ENCODE peak calls at places on chromosome 16, in ten cellular contexts. H is SK-N-MC; S is WTC11; C is HEK293T; R is brain microvascular endothelial cell; V is sciatic nerve; N is activated effector memory CD4-positive, alpha-beta T cell treated with Interleukin-2 at 50 U/mL for 16 hours; T is stimulated activated CD4-positive, alpha-beta T cell treated with anti-CD3 and anti-CD28 coated beads, Interleukin-15, amount 100 ng/mL, for 1 hour; P is cardiac fibroblast; Y is NCI-H1092 treated with DMSO at 0.1 percent for 48 hours. K is an unnamed sample.

GRCh38 chr16:14564881-14565687 is 65.0 kb downstream of the PARN start:
- DNase-seq in H (peak), S (no peak), C (no peak), R (no peak), V (no peak), N (no peak), T (no peak), P (peak), Y (peak), K (peak)

GRCh38 chr16:3004781-3005284 is 7.9 kb upstream of the CLDN9 start:
- DNase-seq in H (no peak), S (peak), C (no peak), R (no peak), V (no peak), N (no peak), T (no peak), P (no peak), Y (peak), K (no peak)

GRCh38 chr16:31225193-31225592 is 8.3 kb upstream of the PYDC1 start:
- DNase-seq in H (no peak), S (no peak), C (peak), R (no peak), V (no peak), N (no peak), T (no peak), P (no peak), Y (no peak), K (no peak)

GRCh38 chr16:59339871-59340270 is 605.8 kb upstream of the GOT2 start:
- DNase-seq in H (no peak), S (no peak), C (no peak), R (no peak), V (no peak), N (no peak), T (no peak), P (no peak), Y (no peak), K (no peak)

GRCh38 chr16:89048087-89048729 is 45.4 kb upstream of the ACSF3 start:
- DNase-seq in H (no peak), S (no peak), C (no peak), R (no peak), V (no peak), N (no peak), T (no peak), P (no peak), Y (no peak), K (no peak)

GRCh38 chr16:80347900-80348299 is 192.9 kb upstream of the DYNLRB2 start:
- DNase-seq in H (no peak), S (no peak), C (no peak), R (no peak), V (peak), N (no peak), T (no peak), P (peak), Y (no peak), K (no peak)

GRCh38 chr16:11259655-11260595 is 3.9 kb upstream of the SOCS1 start:
- DNase-seq in H (no peak), S (no peak), C (no peak), R (no peak), V (no peak), N (no peak), T (no peak), P (no peak), Y (no peak), K (no peak)

GRCh38 chr16:57092786-57093301 is 461 bp downstream of the CPNE2 start:
- DNase-seq in H (no peak), S (peak), C (peak), R (no peak), V (peak), N (peak), T (peak), P (peak), Y (peak), K (peak)

GRCh38 chr16:65532218-65532617 is 410.4 kb upstream of the CDH11 start:
- DNase-seq in H (no peak), S (no peak), C (no peak), R (no peak), V (no peak), N (no peak), T (no peak), P (no peak), Y (no peak), K (no peak)

GRCh38 chr16:84228321-84228838 is 11.4 kb downstream of the KCNG4 start:
- DNase-seq in H (no peak), S (peak), C (peak), R (peak), V (peak), N (no peak), T (no peak), P (peak), Y (no peak), K (peak)

GRCh38 chr16:52543654-52544053 is 3.3 kb downstream of the TOX3 start:
- DNase-seq in H (no peak), S (no peak), C (no peak), R (no peak), V (no peak), N (no peak), T (no peak), P (no peak), Y (no peak), K (no peak)

GRCh38 chr16:80387308-80387921 is 153.4 kb upstream of the DYNLRB2 start:
- DNase-seq in H (no peak), S (no peak), C (no peak), R (no peak), V (no peak), N (no peak), T (no peak), P (no peak), Y (no peak), K (no peak)

GRCh38 chr16:50557046-50557445 is 8.8 kb downstream of the NKD1 start:
- DNase-seq in H (no peak), S (no peak), C (no peak), R (no peak), V (no peak), N (no peak), T (no peak), P (no peak), Y (no peak), K (no peak)

GRCh38 chr16:66103245-66103644 is 263.2 kb upstream of the CDH5 start:
- DNase-seq in H (no peak), S (no peak), C (no peak), R (peak), V (no peak), N (no peak), T (no peak), P (peak), Y (no peak), K (no peak)

GRCh38 chr16:19710991-19711545 is 7.0 kb downstream of the KNOP1 start:
- DNase-seq in H (no peak), S (no peak), C (no peak), R (no peak), V (no peak), N (no peak), T (no peak), P (no peak), Y (no peak), K (no peak)

GRCh38 chr16:54594646-54595381 is 308.2 kb upstream of the IRX3 start:
- DNase-seq in H (no peak), S (no peak), C (no peak), R (no peak), V (no peak), N (no peak), T (no peak), P (no peak), Y (no peak), K (no peak)

GRCh38 chr16:12697437-12697836 is 106.2 kb downstream of the CPPED1 start:
- DNase-seq in H (no peak), S (no peak), C (no peak), R (no peak), V (no peak), N (no peak), T (no peak), P (no peak), Y (no peak), K (no peak)

GRCh38 chr16:54538241-54538640 is 251.7 kb upstream of the IRX3 start:
- DNase-seq in H (no peak), S (no peak), C (no peak), R (no peak), V (no peak), N (no peak), T (no peak), P (no peak), Y (no peak), K (no peak)

GRCh38 chr16:65098916-65099315 is 22.9 kb downstream of the CDH11 start:
- DNase-seq in H (no peak), S (no peak), C (no peak), R (no peak), V (no peak), N (no peak), T (no peak), P (no peak), Y (no peak), K (no peak)